ENCODE peak calls at places on chromosomes 5 and 9, in five cellular contexts. One of them, this sample, is unnamed.

GRCh38 chr5:77428033-77428432 is 64.1 kb downstream of the WDR41 start:
- DNase-seq in H54: no peak
- DNase-seq in stimulated activated CD8-positive, alpha-beta memory T cell treated with anti-CD3 and anti-CD28 coated beads, Interleukin-15, amount 100 ng/mL, for 24 hours: no peak
- DNase-seq in activated effector memory CD4-positive, alpha-beta T cell treated with anti-CD3 and anti-CD28 coated beads, Interleukin-2, amount 50 U/mL, for 16 hours: no peak
- DNase-seq in H7: no peak
- DNase-seq in this sample: no peak

GRCh38 chr9:109652971-109653370 is 127.0 kb upstream of the PALM2AKAP2 start:
- DNase-seq in stimulated activated CD8-positive, alpha-beta memory T cell treated with anti-CD3 and anti-CD28 coated beads, Interleukin-15, amount 100 ng/mL, for 24 hours: no peak
- DNase-seq in H7: peak
- DNase-seq in activated effector memory CD4-positive, alpha-beta T cell treated with anti-CD3 and anti-CD28 coated beads, Interleukin-2, amount 50 U/mL, for 16 hours: no peak
- DNase-seq in H54: peak
- DNase-seq in this sample: no peak

GRCh38 chr9:86201474-86202337 is 57.8 kb downstream of the C9orf153 start:
- DNase-seq in stimulated activated CD8-positive, alpha-beta memory T cell treated with anti-CD3 and anti-CD28 coated beads, Interleukin-15, amount 100 ng/mL, for 24 hours: no peak
- DNase-seq in H54: no peak
- DNase-seq in H7: no peak
- DNase-seq in activated effector memory CD4-positive, alpha-beta T cell treated with anti-CD3 and anti-CD28 coated beads, Interleukin-2, amount 50 U/mL, for 16 hours: no peak
- DNase-seq in this sample: no peak

GRCh38 chr9:115191667-115192066 is 73.7 kb upstream of the TNC start:
- DNase-seq in H7: no peak
- DNase-seq in activated effector memory CD4-positive, alpha-beta T cell treated with anti-CD3 and anti-CD28 coated beads, Interleukin-2, amount 50 U/mL, for 16 hours: no peak
- DNase-seq in H54: no peak
- DNase-seq in stimulated activated CD8-positive, alpha-beta memory T cell treated with anti-CD3 and anti-CD28 coated beads, Interleukin-15, amount 100 ng/mL, for 24 hours: no peak
- DNase-seq in this sample: no peak

GRCh38 chr5:78594014-78594413 is 54.6 kb downstream of the LHFPL2 start:
- DNase-seq in H54: no peak
- DNase-seq in stimulated activated CD8-positive, alpha-beta memory T cell treated with anti-CD3 and anti-CD28 coated beads, Interleukin-15, amount 100 ng/mL, for 24 hours: no peak
- DNase-seq in activated effector memory CD4-positive, alpha-beta T cell treated with anti-CD3 and anti-CD28 coated beads, Interleukin-2, amount 50 U/mL, for 16 hours: no peak
- DNase-seq in H7: no peak
- DNase-seq in this sample: no peak

GRCh38 chr9:132769895-132770774 is 99.9 kb downstream of the GTF3C4 start:
- DNase-seq in H54: peak
- DNase-seq in stimulated activated CD8-positive, alpha-beta memory T cell treated with anti-CD3 and anti-CD28 coated beads, Interleukin-15, amount 100 ng/mL, for 24 hours: peak
- DNase-seq in H7: peak
- DNase-seq in activated effector memory CD4-positive, alpha-beta T cell treated with anti-CD3 and anti-CD28 coated beads, Interleukin-2, amount 50 U/mL, for 16 hours: peak
- DNase-seq in this sample: peak

GRCh38 chr9:8679405-8679951 is 879.9 kb upstream of the DMAC1 start:
- DNase-seq in stimulated activated CD8-positive, alpha-beta memory T cell treated with anti-CD3 and anti-CD28 coated beads, Interleukin-15, amount 100 ng/mL, for 24 hours: no peak
- DNase-seq in activated effector memory CD4-positive, alpha-beta T cell treated with anti-CD3 and anti-CD28 coated beads, Interleukin-2, amount 50 U/mL, for 16 hours: no peak
- DNase-seq in H54: no peak
- DNase-seq in H7: no peak
- DNase-seq in this sample: no peak

GRCh38 chr5:1317921-1318565 is 23.2 kb upstream of the TERT start:
- DNase-seq in stimulated activated CD8-positive, alpha-beta memory T cell treated with anti-CD3 and anti-CD28 coated beads, Interleukin-15, amount 100 ng/mL, for 24 hours: no peak
- DNase-seq in H54: no peak
- DNase-seq in H7: no peak
- DNase-seq in activated effector memory CD4-positive, alpha-beta T cell treated with anti-CD3 and anti-CD28 coated beads, Interleukin-2, amount 50 U/mL, for 16 hours: no peak
- DNase-seq in this sample: no peak

GRCh38 chr5:7422719-7423118 is 26.8 kb downstream of the ADCY2 start:
- DNase-seq in H54: no peak
- DNase-seq in stimulated activated CD8-positive, alpha-beta memory T cell treated with anti-CD3 and anti-CD28 coated beads, Interleukin-15, amount 100 ng/mL, for 24 hours: no peak
- DNase-seq in activated effector memory CD4-positive, alpha-beta T cell treated with anti-CD3 and anti-CD28 coated beads, Interleukin-2, amount 50 U/mL, for 16 hours: no peak
- DNase-seq in H7: no peak
- DNase-seq in this sample: no peak

GRCh38 chr5:149130121-149130931 is 11.0 kb upstream of the ABLIM3 start:
- DNase-seq in H54: no peak
- DNase-seq in stimulated activated CD8-positive, alpha-beta memory T cell treated with anti-CD3 and anti-CD28 coated beads, Interleukin-15, amount 100 ng/mL, for 24 hours: no peak
- DNase-seq in H7: no peak
- DNase-seq in activated effector memory CD4-positive, alpha-beta T cell treated with anti-CD3 and anti-CD28 coated beads, Interleukin-2, amount 50 U/mL, for 16 hours: no peak
- DNase-seq in this sample: no peak

GRCh38 chr5:126195410-126196100 is 227.7 kb upstream of the GRAMD2B start:
- DNase-seq in H7: no peak
- DNase-seq in H54: no peak
- DNase-seq in activated effector memory CD4-positive, alpha-beta T cell treated with anti-CD3 and anti-CD28 coated beads, Interleukin-2, amount 50 U/mL, for 16 hours: no peak
- DNase-seq in stimulated activated CD8-positive, alpha-beta memory T cell treated with anti-CD3 and anti-CD28 coated beads, Interleukin-15, amount 100 ng/mL, for 24 hours: no peak
- DNase-seq in this sample: no peak

GRCh38 chr9:99294850-99295461 is 72.9 kb downstream of the SEC61B start:
- DNase-seq in activated effector memory CD4-positive, alpha-beta T cell treated with anti-CD3 and anti-CD28 coated beads, Interleukin-2, amount 50 U/mL, for 16 hours: no peak
- DNase-seq in stimulated activated CD8-positive, alpha-beta memory T cell treated with anti-CD3 and anti-CD28 coated beads, Interleukin-15, amount 100 ng/mL, for 24 hours: no peak
- DNase-seq in H7: peak
- DNase-seq in H54: peak
- DNase-seq in this sample: no peak

GRCh38 chr9:133978226-133979123 is 13.6 kb downstream of the VAV2 start:
- DNase-seq in H54: no peak
- DNase-seq in stimulated activated CD8-positive, alpha-beta memory T cell treated with anti-CD3 and anti-CD28 coated beads, Interleukin-15, amount 100 ng/mL, for 24 hours: no peak
- DNase-seq in H7: peak
- DNase-seq in activated effector memory CD4-positive, alpha-beta T cell treated with anti-CD3 and anti-CD28 coated beads, Interleukin-2, amount 50 U/mL, for 16 hours: no peak
- DNase-seq in this sample: no peak

GRCh38 chr5:168600409-168600808 is 21.2 kb upstream of the PANK3 start:
- DNase-seq in H7: peak
- DNase-seq in activated effector memory CD4-positive, alpha-beta T cell treated with anti-CD3 and anti-CD28 coated beads, Interleukin-2, amount 50 U/mL, for 16 hours: no peak
- DNase-seq in H54: no peak
- DNase-seq in stimulated activated CD8-positive, alpha-beta memory T cell treated with anti-CD3 and anti-CD28 coated beads, Interleukin-15, amount 100 ng/mL, for 24 hours: no peak
- DNase-seq in this sample: no peak

GRCh38 chr5:74326571-74327338 is 313.8 kb downstream of the ENC1 start:
- DNase-seq in stimulated activated CD8-positive, alpha-beta memory T cell treated with anti-CD3 and anti-CD28 coated beads, Interleukin-15, amount 100 ng/mL, for 24 hours: peak
- DNase-seq in H54: peak
- DNase-seq in H7: no peak
- DNase-seq in activated effector memory CD4-positive, alpha-beta T cell treated with anti-CD3 and anti-CD28 coated beads, Interleukin-2, amount 50 U/mL, for 16 hours: peak
- DNase-seq in this sample: no peak

GRCh38 chr9:89154651-89155336 is 23.8 kb downstream of the SHC3 start:
- DNase-seq in H54: peak
- DNase-seq in H7: no peak
- DNase-seq in stimulated activated CD8-positive, alpha-beta memory T cell treated with anti-CD3 and anti-CD28 coated beads, Interleukin-15, amount 100 ng/mL, for 24 hours: no peak
- DNase-seq in activated effector memory CD4-positive, alpha-beta T cell treated with anti-CD3 and anti-CD28 coated beads, Interleukin-2, amount 50 U/mL, for 16 hours: no peak
- DNase-seq in this sample: no peak

GRCh38 chr9:109447329-109448076 is 50.6 kb downstream of the PTPN3 start:
- DNase-seq in H54: no peak
- DNase-seq in stimulated activated CD8-positive, alpha-beta memory T cell treated with anti-CD3 and anti-CD28 coated beads, Interleukin-15, amount 100 ng/mL, for 24 hours: no peak
- DNase-seq in activated effector memory CD4-positive, alpha-beta T cell treated with anti-CD3 and anti-CD28 coated beads, Interleukin-2, amount 50 U/mL, for 16 hours: no peak
- DNase-seq in H7: no peak
- DNase-seq in this sample: no peak

GRCh38 chr5:7094626-7095025 is 301.3 kb upstream of the ADCY2 start:
- DNase-seq in H54: no peak
- DNase-seq in activated effector memory CD4-positive, alpha-beta T cell treated with anti-CD3 and anti-CD28 coated beads, Interleukin-2, amount 50 U/mL, for 16 hours: no peak
- DNase-seq in H7: no peak
- DNase-seq in stimulated activated CD8-positive, alpha-beta memory T cell treated with anti-CD3 and anti-CD28 coated beads, Interleukin-15, amount 100 ng/mL, for 24 hours: no peak
- DNase-seq in this sample: no peak

GRCh38 chr5:16792278-16793275 is 143.5 kb downstream of the MYO10 start:
- DNase-seq in H7: peak
- DNase-seq in activated effector memory CD4-positive, alpha-beta T cell treated with anti-CD3 and anti-CD28 coated beads, Interleukin-2, amount 50 U/mL, for 16 hours: no peak
- DNase-seq in stimulated activated CD8-positive, alpha-beta memory T cell treated with anti-CD3 and anti-CD28 coated beads, Interleukin-15, amount 100 ng/mL, for 24 hours: no peak
- DNase-seq in H54: no peak
- DNase-seq in this sample: no peak

GRCh38 chr5:88675758-88676636 is 207.0 kb downstream of the MEF2C start:
- DNase-seq in H54: peak
- DNase-seq in activated effector memory CD4-positive, alpha-beta T cell treated with anti-CD3 and anti-CD28 coated beads, Interleukin-2, amount 50 U/mL, for 16 hours: peak
- DNase-seq in H7: peak
- DNase-seq in stimulated activated CD8-positive, alpha-beta memory T cell treated with anti-CD3 and anti-CD28 coated beads, Interleukin-15, amount 100 ng/mL, for 24 hours: no peak
- DNase-seq in this sample: peak

GRCh38 chr5:159097461-159098284 is 2.0 kb downstream of the EBF1 start:
- DNase-seq in stimulated activated CD8-positive, alpha-beta memory T cell treated with anti-CD3 and anti-CD28 coated beads, Interleukin-15, amount 100 ng/mL, for 24 hours: no peak
- DNase-seq in H54: no peak
- DNase-seq in H7: peak
- DNase-seq in activated effector memory CD4-positive, alpha-beta T cell treated with anti-CD3 and anti-CD28 coated beads, Interleukin-2, amount 50 U/mL, for 16 hours: no peak
- DNase-seq in this sample: peak

GRCh38 chr5:82147860-82148573 is 130.1 kb downstream of the RPS23 start:
- DNase-seq in H54: no peak
- DNase-seq in H7: no peak
- DNase-seq in stimulated activated CD8-positive, alpha-beta memory T cell treated with anti-CD3 and anti-CD28 coated beads, Interleukin-15, amount 100 ng/mL, for 24 hours: no peak
- DNase-seq in activated effector memory CD4-positive, alpha-beta T cell treated with anti-CD3 and anti-CD28 coated beads, Interleukin-2, amount 50 U/mL, for 16 hours: no peak
- DNase-seq in this sample: no peak

GRCh38 chr5:2759696-2760461 is 8.4 kb upstream of the IRX2 start:
- DNase-seq in stimulated activated CD8-positive, alpha-beta memory T cell treated with anti-CD3 and anti-CD28 coated beads, Interleukin-15, amount 100 ng/mL, for 24 hours: no peak
- DNase-seq in H54: no peak
- DNase-seq in activated effector memory CD4-positive, alpha-beta T cell treated with anti-CD3 and anti-CD28 coated beads, Interleukin-2, amount 50 U/mL, for 16 hours: no peak
- DNase-seq in H7: peak
- DNase-seq in this sample: peak

GRCh38 chr9:27151693-27152397 is 42.8 kb downstream of the TEK start:
- DNase-seq in stimulated activated CD8-positive, alpha-beta memory T cell treated with anti-CD3 and anti-CD28 coated beads, Interleukin-15, amount 100 ng/mL, for 24 hours: no peak
- DNase-seq in H54: no peak
- DNase-seq in activated effector memory CD4-positive, alpha-beta T cell treated with anti-CD3 and anti-CD28 coated beads, Interleukin-2, amount 50 U/mL, for 16 hours: no peak
- DNase-seq in H7: no peak
- DNase-seq in this sample: no peak

GRCh38 chr9:27162045-27162444 is 53.0 kb downstream of the TEK start:
- DNase-seq in activated effector memory CD4-positive, alpha-beta T cell treated with anti-CD3 and anti-CD28 coated beads, Interleukin-2, amount 50 U/mL, for 16 hours: no peak
- DNase-seq in stimulated activated CD8-positive, alpha-beta memory T cell treated with anti-CD3 and anti-CD28 coated beads, Interleukin-15, amount 100 ng/mL, for 24 hours: no peak
- DNase-seq in H54: no peak
- DNase-seq in H7: no peak
- DNase-seq in this sample: no peak

GRCh38 chr5:43874772-43875171 is 271.8 kb downstream of the NNT start:
- DNase-seq in H54: peak
- DNase-seq in H7: no peak
- DNase-seq in stimulated activated CD8-positive, alpha-beta memory T cell treated with anti-CD3 and anti-CD28 coated beads, Interleukin-15, amount 100 ng/mL, for 24 hours: no peak
- DNase-seq in activated effector memory CD4-positive, alpha-beta T cell treated with anti-CD3 and anti-CD28 coated beads, Interleukin-2, amount 50 U/mL, for 16 hours: no peak
- DNase-seq in this sample: no peak

GRCh38 chr5:119332978-119333401 is 22.8 kb upstream of the TNFAIP8 start:
- DNase-seq in H7: no peak
- DNase-seq in activated effector memory CD4-positive, alpha-beta T cell treated with anti-CD3 and anti-CD28 coated beads, Interleukin-2, amount 50 U/mL, for 16 hours: no peak
- DNase-seq in stimulated activated CD8-positive, alpha-beta memory T cell treated with anti-CD3 and anti-CD28 coated beads, Interleukin-15, amount 100 ng/mL, for 24 hours: no peak
- DNase-seq in H54: no peak
- DNase-seq in this sample: no peak

GRCh38 chr9:131738838-131739191 is 1.1 kb downstream of the RAPGEF1 start:
- DNase-seq in stimulated activated CD8-positive, alpha-beta memory T cell treated with anti-CD3 and anti-CD28 coated beads, Interleukin-15, amount 100 ng/mL, for 24 hours: no peak
- DNase-seq in H7: peak
- DNase-seq in activated effector memory CD4-positive, alpha-beta T cell treated with anti-CD3 and anti-CD28 coated beads, Interleukin-2, amount 50 U/mL, for 16 hours: no peak
- DNase-seq in H54: no peak
- DNase-seq in this sample: no peak

GRCh38 chr9:114434878-114435311 is 47.1 kb upstream of the AKNA start:
- DNase-seq in H54: peak
- DNase-seq in H7: peak
- DNase-seq in activated effector memory CD4-positive, alpha-beta T cell treated with anti-CD3 and anti-CD28 coated beads, Interleukin-2, amount 50 U/mL, for 16 hours: peak
- DNase-seq in stimulated activated CD8-positive, alpha-beta memory T cell treated with anti-CD3 and anti-CD28 coated beads, Interleukin-15, amount 100 ng/mL, for 24 hours: no peak
- DNase-seq in this sample: peak

GRCh38 chr9:128825923-128826702 is 3.5 kb downstream of the SPOUT1 start:
- DNase-seq in H7: peak
- DNase-seq in stimulated activated CD8-positive, alpha-beta memory T cell treated with anti-CD3 and anti-CD28 coated beads, Interleukin-15, amount 100 ng/mL, for 24 hours: no peak
- DNase-seq in H54: peak
- DNase-seq in activated effector memory CD4-positive, alpha-beta T cell treated with anti-CD3 and anti-CD28 coated beads, Interleukin-2, amount 50 U/mL, for 16 hours: no peak
- DNase-seq in this sample: no peak